ENCODE peak calls at places on chromosomes 11 and 22, in nine cellular contexts. One of them, this sample, is unnamed.

GRCh38 chr22:35310556-35311550 is 11.2 kb downstream of the TOM1 start:
- DNase-seq in CD8-positive, alpha-beta memory T cell: no peak
- DNase-seq in CD8-positive, alpha-beta T cell: no peak
- DNase-seq in psoas muscle: no peak
- DNase-seq in stomach: no peak
- DNase-seq in endothelial cell of umbilical vein: no peak
- DNase-seq in prostate gland: no peak
- DNase-seq in adrenal gland: peak; percentile 52
- DNase-seq in naive thymus-derived CD4-positive, alpha-beta T cell: no peak
- DNase-seq in this sample: no peak

GRCh38 chr11:86947541-86947940 is 7.7 kb downstream of the FZD4 start:
- DNase-seq in stomach: no peak
- DNase-seq in CD8-positive, alpha-beta memory T cell: no peak
- DNase-seq in CD8-positive, alpha-beta T cell: no peak
- DNase-seq in naive thymus-derived CD4-positive, alpha-beta T cell: no peak
- DNase-seq in adrenal gland: no peak
- DNase-seq in prostate gland: no peak
- DNase-seq in endothelial cell of umbilical vein: peak; percentile 69
- DNase-seq in psoas muscle: no peak
- DNase-seq in this sample: no peak

GRCh38 chr11:94785509-94785908 is 17.4 kb downstream of the AMOTL1 start:
- DNase-seq in prostate gland: no peak
- DNase-seq in adrenal gland: no peak
- DNase-seq in CD8-positive, alpha-beta memory T cell: no peak
- DNase-seq in CD8-positive, alpha-beta T cell: no peak
- DNase-seq in stomach: no peak
- DNase-seq in naive thymus-derived CD4-positive, alpha-beta T cell: no peak
- DNase-seq in psoas muscle: no peak
- DNase-seq in endothelial cell of umbilical vein: peak; percentile 32
- DNase-seq in this sample: no peak

GRCh38 chr22:19287076-19287724 is 4.3 kb downstream of the CLTCL1 start:
- DNase-seq in stomach: no peak
- DNase-seq in adrenal gland: no peak
- DNase-seq in prostate gland: peak; percentile 37
- DNase-seq in CD8-positive, alpha-beta memory T cell: no peak
- DNase-seq in psoas muscle: peak; percentile 78
- DNase-seq in CD8-positive, alpha-beta T cell: no peak
- DNase-seq in naive thymus-derived CD4-positive, alpha-beta T cell: no peak
- DNase-seq in endothelial cell of umbilical vein: no peak
- DNase-seq in this sample: no peak

GRCh38 chr11:44670814-44671213 is 55.9 kb upstream of the TSPAN18 start:
- DNase-seq in CD8-positive, alpha-beta memory T cell: no peak
- DNase-seq in stomach: no peak
- DNase-seq in psoas muscle: no peak
- DNase-seq in prostate gland: no peak
- DNase-seq in adrenal gland: no peak
- DNase-seq in endothelial cell of umbilical vein: no peak
- DNase-seq in CD8-positive, alpha-beta T cell: no peak
- DNase-seq in naive thymus-derived CD4-positive, alpha-beta T cell: no peak
- DNase-seq in this sample: no peak

GRCh38 chr11:104813532-104813931 is 84.7 kb downstream of the CASP12 start:
- DNase-seq in naive thymus-derived CD4-positive, alpha-beta T cell: no peak
- DNase-seq in psoas muscle: no peak
- DNase-seq in CD8-positive, alpha-beta memory T cell: no peak
- DNase-seq in stomach: no peak
- DNase-seq in endothelial cell of umbilical vein: no peak
- DNase-seq in prostate gland: no peak
- DNase-seq in CD8-positive, alpha-beta T cell: no peak
- DNase-seq in adrenal gland: no peak
- DNase-seq in this sample: no peak

GRCh38 chr11:123357990-123358827 is 71.9 kb upstream of the GRAMD1B start:
- DNase-seq in stomach: no peak
- DNase-seq in CD8-positive, alpha-beta T cell: no peak
- DNase-seq in naive thymus-derived CD4-positive, alpha-beta T cell: no peak
- DNase-seq in endothelial cell of umbilical vein: no peak
- DNase-seq in adrenal gland: peak; percentile 67
- DNase-seq in CD8-positive, alpha-beta memory T cell: no peak
- DNase-seq in psoas muscle: peak; percentile 56
- DNase-seq in prostate gland: no peak
- DNase-seq in this sample: no peak

GRCh38 chr11:124536520-124536919 is 6.9 kb downstream of the OR8B12 start:
- DNase-seq in endothelial cell of umbilical vein: no peak
- DNase-seq in prostate gland: peak; percentile 11
- DNase-seq in CD8-positive, alpha-beta T cell: no peak
- DNase-seq in psoas muscle: no peak
- DNase-seq in stomach: no peak
- DNase-seq in adrenal gland: peak; percentile 71
- DNase-seq in naive thymus-derived CD4-positive, alpha-beta T cell: no peak
- DNase-seq in CD8-positive, alpha-beta memory T cell: no peak
- DNase-seq in this sample: no peak

DNA sequence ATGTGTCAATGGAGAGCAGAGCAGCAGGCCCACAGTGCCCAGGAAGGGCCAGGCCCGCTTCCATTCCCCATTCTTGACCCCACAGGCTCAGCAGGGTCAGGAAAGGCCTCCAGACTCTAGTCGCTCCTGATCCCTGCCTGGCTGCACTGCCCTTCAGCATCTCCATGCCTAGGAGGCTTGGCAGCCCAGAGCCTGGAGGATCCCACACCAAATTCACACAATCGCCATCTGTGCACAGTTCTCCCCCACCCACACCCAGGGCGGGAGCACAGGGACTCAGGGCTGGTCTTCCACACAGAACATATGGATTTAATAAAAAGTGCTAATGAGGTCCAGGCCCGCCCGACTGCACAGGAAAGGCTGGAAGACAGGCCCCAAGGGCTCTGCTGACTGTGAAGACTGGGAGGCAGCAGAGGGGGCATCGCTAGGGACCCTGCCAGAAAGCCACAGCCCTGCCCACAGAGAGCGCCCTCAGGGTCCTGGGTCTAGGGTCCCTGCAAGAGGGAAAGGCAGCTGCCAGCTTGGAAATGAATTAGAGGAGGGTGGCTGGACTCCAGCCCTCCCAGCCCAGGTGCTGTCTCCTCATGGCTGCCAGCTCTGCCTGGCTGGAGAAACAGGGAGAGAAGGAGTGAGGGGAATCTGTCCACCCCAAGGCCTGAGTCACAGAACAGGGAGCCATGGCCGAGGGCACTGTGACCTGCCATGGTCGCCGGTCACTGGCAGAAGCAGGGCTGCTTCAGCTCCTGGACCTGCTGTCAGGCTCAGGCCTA is 39.7 kb downstream of the DKK3 start:
- DNase-seq in CD8-positive, alpha-beta memory T cell: no peak
- DNase-seq in stomach: no peak
- DNase-seq in naive thymus-derived CD4-positive, alpha-beta T cell: no peak
- DNase-seq in adrenal gland: no peak
- DNase-seq in psoas muscle: peak; percentile 51
- DNase-seq in CD8-positive, alpha-beta T cell: no peak
- DNase-seq in endothelial cell of umbilical vein: no peak
- DNase-seq in prostate gland: no peak
- DNase-seq in this sample: no peak
- H3K4me1 ChIP-seq in CD8-positive, alpha-beta memory T cell: no peaks in the 10 kb centered on the region
- H3K4me1 ChIP-seq in stomach: peaks cover 15% of the 10 kb centered on the region
- H3K4me1 ChIP-seq in naive thymus-derived CD4-positive, alpha-beta T cell: peaks cover 5% of the 10 kb centered on the region
- H3K4me1 ChIP-seq in adrenal gland: peaks cover 11% of the 10 kb centered on the region
- H3K4me1 ChIP-seq in psoas muscle: peaks cover 18% of the 10 kb centered on the region
- H3K4me1 ChIP-seq in CD8-positive, alpha-beta T cell: no peaks in the 10 kb centered on the region
- H3K4me1 ChIP-seq in endothelial cell of umbilical vein: no peaks in the 10 kb centered on the region
- H3K4me1 ChIP-seq in prostate gland: no peaks in the 10 kb centered on the region
- H3K4me1 ChIP-seq in this sample: peaks cover 15% of the 10 kb centered on the region

DNA sequence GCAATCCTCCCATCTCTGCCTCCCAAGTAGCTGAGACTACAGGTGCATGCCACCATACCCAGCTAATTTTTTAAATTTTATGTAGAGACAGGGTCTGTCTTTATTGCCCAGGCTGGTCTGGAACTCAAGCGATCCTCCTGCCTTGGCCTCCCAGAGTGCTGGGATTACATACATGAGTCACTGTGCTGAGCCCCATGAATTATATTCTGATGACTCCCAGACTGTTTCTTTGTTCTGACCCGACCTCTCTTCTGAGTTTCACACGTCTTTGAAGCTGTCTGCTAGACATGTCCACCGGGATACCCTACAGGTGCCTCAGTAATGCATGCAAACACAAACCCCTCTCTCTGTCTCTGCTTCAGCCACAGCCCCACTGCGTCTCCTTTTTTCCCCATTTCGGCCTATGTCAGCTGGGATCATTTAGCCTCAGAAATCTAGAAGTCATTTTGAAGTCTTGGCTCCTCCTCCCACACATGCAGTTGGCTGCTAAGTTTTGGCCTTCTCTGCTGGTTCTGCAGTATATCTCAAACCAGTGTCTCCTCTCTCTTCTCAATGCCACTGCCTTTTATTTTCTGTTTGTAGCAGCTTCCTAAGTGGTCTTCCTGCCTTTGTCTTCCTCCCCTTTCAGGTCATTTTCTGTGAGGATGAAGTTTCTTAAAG is 4.8 kb downstream of the VPS26B start:
- DNase-seq in CD8-positive, alpha-beta memory T cell: no peak
- DNase-seq in naive thymus-derived CD4-positive, alpha-beta T cell: no peak
- DNase-seq in psoas muscle: no peak
- DNase-seq in endothelial cell of umbilical vein: no peak
- DNase-seq in prostate gland: no peak
- DNase-seq in stomach: no peak
- DNase-seq in CD8-positive, alpha-beta T cell: no peak
- DNase-seq in adrenal gland: no peak
- DNase-seq in this sample: no peak
- H3K4me1 ChIP-seq in CD8-positive, alpha-beta memory T cell: peaks cover 66% of the 10 kb centered on the region
- H3K4me1 ChIP-seq in naive thymus-derived CD4-positive, alpha-beta T cell: peaks cover 63% of the 10 kb centered on the region
- H3K4me1 ChIP-seq in psoas muscle: peaks cover 20% of the 10 kb centered on the region
- H3K4me1 ChIP-seq in endothelial cell of umbilical vein: peaks cover 36% of the 10 kb centered on the region
- H3K4me1 ChIP-seq in prostate gland: no peaks in the 10 kb centered on the region
- H3K4me1 ChIP-seq in stomach: peaks cover 12% of the 10 kb centered on the region
- H3K4me1 ChIP-seq in CD8-positive, alpha-beta T cell: peaks cover 68% of the 10 kb centered on the region
- H3K4me1 ChIP-seq in adrenal gland: peaks cover 60% of the 10 kb centered on the region
- H3K4me1 ChIP-seq in this sample: peaks cover 12% of the 10 kb centered on the region

DNA sequence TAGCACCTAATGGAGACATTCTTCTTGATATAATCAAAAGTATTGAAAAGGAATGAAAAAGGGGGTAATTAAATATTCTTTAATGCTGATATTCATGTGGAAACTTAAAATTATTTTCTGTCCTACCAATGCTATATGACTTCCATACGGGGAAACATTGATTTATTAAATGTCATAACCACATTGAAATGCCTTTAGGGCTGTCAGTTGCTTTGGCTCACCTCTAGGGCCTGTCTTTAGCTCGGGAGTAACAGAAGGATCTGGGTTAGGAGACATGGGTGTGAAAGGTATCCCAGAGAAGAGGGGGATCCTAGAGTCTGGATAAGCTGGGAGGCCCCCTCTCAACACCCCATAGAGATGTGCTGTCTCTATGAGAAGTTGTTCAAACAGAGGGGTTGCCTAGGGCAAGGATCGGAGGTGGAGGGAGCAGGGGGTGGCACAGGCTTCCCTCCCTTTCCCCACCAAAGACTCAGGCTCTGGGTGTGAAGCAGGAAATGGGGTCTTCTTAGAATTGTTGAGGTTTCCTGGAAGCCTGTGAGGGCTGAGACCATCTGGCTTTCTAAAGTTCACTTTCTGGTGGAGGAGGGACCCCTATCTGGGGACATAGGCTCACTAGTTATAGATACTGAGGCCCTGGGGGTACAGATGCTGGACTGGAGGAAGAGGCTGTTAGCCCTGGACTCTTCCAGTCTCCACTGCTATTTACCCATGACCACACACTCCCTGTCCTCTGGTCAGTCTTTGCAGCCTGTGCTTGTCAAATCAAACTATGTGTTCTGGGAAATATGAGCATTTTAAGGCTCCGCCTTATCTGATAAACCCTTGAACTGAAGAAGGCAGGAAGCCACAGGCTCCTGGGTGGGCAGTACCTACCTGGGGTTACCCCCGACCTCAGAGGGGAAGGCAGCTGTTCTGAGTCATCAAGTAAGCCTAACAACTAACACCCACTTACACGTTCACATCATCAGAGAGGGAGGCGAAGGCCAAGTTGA is 55.8 kb upstream of the RRAS2 start:
- DNase-seq in psoas muscle: no peak
- DNase-seq in stomach: no peak
- DNase-seq in endothelial cell of umbilical vein: no peak
- DNase-seq in naive thymus-derived CD4-positive, alpha-beta T cell: peak; percentile 26
- DNase-seq in CD8-positive, alpha-beta T cell: peak; percentile 72
- DNase-seq in prostate gland: no peak
- DNase-seq in adrenal gland: no peak
- DNase-seq in CD8-positive, alpha-beta memory T cell: peak; percentile 88
- DNase-seq in this sample: no peak
- H3K4me1 ChIP-seq in psoas muscle: peaks cover 14% of the 10 kb centered on the region
- H3K4me1 ChIP-seq in stomach: no peaks in the 10 kb centered on the region
- H3K4me1 ChIP-seq in endothelial cell of umbilical vein: peaks cover 3% of the 10 kb centered on the region
- H3K4me1 ChIP-seq in naive thymus-derived CD4-positive, alpha-beta T cell: peaks cover 30% of the 10 kb centered on the region
- H3K4me1 ChIP-seq in CD8-positive, alpha-beta T cell: peaks cover 24% of the 10 kb centered on the region
- H3K4me1 ChIP-seq in prostate gland: no peaks in the 10 kb centered on the region
- H3K4me1 ChIP-seq in adrenal gland: no peaks in the 10 kb centered on the region
- H3K4me1 ChIP-seq in CD8-positive, alpha-beta memory T cell: peaks cover 20% of the 10 kb centered on the region
- H3K4me1 ChIP-seq in this sample: peaks cover 7% of the 10 kb centered on the region

GRCh38 chr11:33723238-33723881 is 12.9 kb downstream of the CD59 start:
- DNase-seq in CD8-positive, alpha-beta T cell: no peak
- DNase-seq in endothelial cell of umbilical vein: peak; percentile 91
- DNase-seq in naive thymus-derived CD4-positive, alpha-beta T cell: no peak
- DNase-seq in prostate gland: no peak
- DNase-seq in adrenal gland: peak; percentile 78
- DNase-seq in psoas muscle: peak; percentile 56
- DNase-seq in CD8-positive, alpha-beta memory T cell: no peak
- DNase-seq in stomach: no peak
- DNase-seq in this sample: no peak

GRCh38 chr11:33724644-33725035 is 11.6 kb downstream of the CD59 start:
- DNase-seq in psoas muscle: no peak
- DNase-seq in endothelial cell of umbilical vein: peak; percentile 93
- DNase-seq in prostate gland: no peak
- DNase-seq in naive thymus-derived CD4-positive, alpha-beta T cell: no peak
- DNase-seq in stomach: no peak
- DNase-seq in CD8-positive, alpha-beta T cell: no peak
- DNase-seq in CD8-positive, alpha-beta memory T cell: no peak
- DNase-seq in adrenal gland: peak; percentile 65
- DNase-seq in this sample: no peak

GRCh38 chr11:33721984-33722383 is 14.2 kb downstream of the CD59 start:
- DNase-seq in stomach: no peak
- DNase-seq in endothelial cell of umbilical vein: no peak
- DNase-seq in CD8-positive, alpha-beta memory T cell: no peak
- DNase-seq in adrenal gland: no peak
- DNase-seq in naive thymus-derived CD4-positive, alpha-beta T cell: no peak
- DNase-seq in CD8-positive, alpha-beta T cell: no peak
- DNase-seq in psoas muscle: peak; percentile 77
- DNase-seq in prostate gland: no peak
- DNase-seq in this sample: no peak

GRCh38 chr11:33722579-33723234 is 13.5 kb downstream of the CD59 start:
- DNase-seq in prostate gland: no peak
- DNase-seq in endothelial cell of umbilical vein: peak; percentile 69
- DNase-seq in stomach: no peak
- DNase-seq in CD8-positive, alpha-beta T cell: no peak
- DNase-seq in adrenal gland: no peak
- DNase-seq in naive thymus-derived CD4-positive, alpha-beta T cell: no peak
- DNase-seq in CD8-positive, alpha-beta memory T cell: no peak
- DNase-seq in psoas muscle: peak; percentile 73
- DNase-seq in this sample: peak; percentile 37

DNA sequence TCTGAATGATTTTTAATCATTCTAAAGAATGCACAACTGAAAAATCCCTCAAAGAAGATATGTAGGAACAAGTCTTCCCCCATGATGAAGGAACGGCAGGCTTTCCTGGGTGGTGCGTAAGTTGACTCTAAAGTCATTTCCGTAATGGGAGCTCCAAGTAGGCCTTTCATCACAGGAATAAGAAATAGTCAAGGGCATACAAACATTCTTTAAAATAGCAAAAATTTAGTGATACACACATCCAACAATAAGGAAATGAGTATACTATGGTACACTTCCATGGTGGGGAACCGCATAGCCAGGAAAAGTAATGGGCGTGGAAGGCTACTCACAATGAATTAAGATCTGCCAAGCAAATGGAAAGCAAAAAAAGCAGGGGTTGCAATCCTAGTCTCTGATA is 10.7 kb downstream of the CD59 start:
- DNase-seq in stomach: no peak
- DNase-seq in psoas muscle: no peak
- DNase-seq in CD8-positive, alpha-beta memory T cell: no peak
- DNase-seq in adrenal gland: no peak
- DNase-seq in endothelial cell of umbilical vein: peak; percentile 68
- DNase-seq in prostate gland: no peak
- DNase-seq in naive thymus-derived CD4-positive, alpha-beta T cell: no peak
- DNase-seq in CD8-positive, alpha-beta T cell: no peak
- DNase-seq in this sample: no peak
- H3K4me1 ChIP-seq in stomach: peaks cover 38% of the 10 kb centered on the region
- H3K4me1 ChIP-seq in psoas muscle: peaks cover 84% of the 10 kb centered on the region
- H3K4me1 ChIP-seq in CD8-positive, alpha-beta memory T cell: no peaks in the 10 kb centered on the region
- H3K4me1 ChIP-seq in adrenal gland: peaks cover 46% of the 10 kb centered on the region
- H3K4me1 ChIP-seq in endothelial cell of umbilical vein: peaks cover 66% of the 10 kb centered on the region
- H3K4me1 ChIP-seq in prostate gland: peaks cover 5% of the 10 kb centered on the region
- H3K4me1 ChIP-seq in naive thymus-derived CD4-positive, alpha-beta T cell: no peaks in the 10 kb centered on the region
- H3K4me1 ChIP-seq in CD8-positive, alpha-beta T cell: no peaks in the 10 kb centered on the region
- H3K4me1 ChIP-seq in this sample: peaks cover 27% of the 10 kb centered on the region